ENCODE peak calls at places on chromosomes 5 and 9, in ten cellular contexts. K is OCI-LY7; M is GM10248; F is NCI-H1417; G is kidney; J is hepatic stellate cell; A is GM23338; I is activated CD4-positive, CD25-positive, alpha-beta regulatory T cell; U is NCI-H2081; Q is stimulated activated CD8-positive, alpha-beta memory T cell treated with anti-CD3 and anti-CD28 coated beads, Interleukin-4, amount 100 ng/mL, for 1 hour. T is an unnamed sample.

GRCh38 chr5:160792281-160792680 is 59.7 kb downstream of the ATP10B start:
- DNase-seq in G (no peak), J (no peak), I (no peak), A (no peak), M (no peak), K (no peak), U (no peak), F (no peak), Q (no peak), T (no peak)

GRCh38 chr5:41796061-41796460 is 74.2 kb downstream of the OXCT1 start:
- DNase-seq in Q (no peak), J (no peak), K (no peak), G (no peak), A (no peak), I (no peak), M (no peak), F (no peak), U (peak), T (peak)

GRCh38 chr9:108185613-108186012 is 670.2 kb downstream of the ACTL7B start:
- DNase-seq in J (no peak), F (no peak), U (no peak), K (no peak), Q (no peak), G (no peak), M (no peak), I (no peak), A (no peak), T (no peak)

GRCh38 chr5:119789411-119790117 is 160.2 kb downstream of the FAM170A start:
- DNase-seq in A (no peak), I (no peak), K (no peak), U (no peak), Q (no peak), F (no peak), G (no peak), J (no peak), M (no peak), T (no peak)

GRCh38 chr9:38044706-38045105 is 24.3 kb downstream of the SHB start:
- DNase-seq in I (no peak), Q (no peak), U (no peak), F (no peak), J (no peak), K (no peak), A (no peak), M (no peak), G (peak), T (no peak)

GRCh38 chr5:57448751-57449150 is 33.9 kb downstream of the ACTBL2 start:
- DNase-seq in J (no peak), Q (no peak), I (no peak), K (no peak), U (no peak), M (no peak), G (no peak), A (no peak), F (no peak), T (peak)

GRCh38 chr5:175609504-175609903 is 48.4 kb upstream of the HRH2 start:
- DNase-seq in G (no peak), U (no peak), A (no peak), K (no peak), I (no peak), M (no peak), Q (no peak), J (no peak), F (no peak), T (no peak)

GRCh38 chr5:130836729-130837660 is 328.1 kb downstream of the HINT1 start:
- DNase-seq in I (no peak), J (no peak), F (peak), M (no peak), K (no peak), A (no peak), U (no peak), Q (no peak), G (no peak), T (peak)

GRCh38 chr5:163564321-163564924 is 59.0 kb downstream of the MAT2B start:
- DNase-seq in I (peak), K (peak), G (no peak), J (peak), U (peak), M (peak), A (peak), Q (peak), F (peak), T (peak)

GRCh38 chr5:57745029-57745428 is 262.4 kb upstream of the ACTBL2 start:
- DNase-seq in U (no peak), F (no peak), J (no peak), K (no peak), G (no peak), I (no peak), A (no peak), M (no peak), Q (no peak), T (no peak)

GRCh38 chr9:135246248-135247173 is 159.0 kb downstream of the OLFM1 start:
- DNase-seq in U (no peak), M (no peak), K (no peak), G (peak), A (no peak), Q (no peak), F (no peak), I (no peak), J (no peak), T (no peak)

GRCh38 chr5:106649031-106649430 is 1021.7 kb downstream of the EFNA5 start:
- DNase-seq in I (no peak), M (no peak), J (no peak), A (no peak), U (no peak), G (no peak), Q (no peak), K (no peak), F (no peak), T (no peak)

GRCh38 chr9:35844628-35845301 is 15.7 kb downstream of the TMEM8B start:
- DNase-seq in M (no peak), K (peak), U (no peak), G (no peak), Q (no peak), J (peak), A (peak), I (no peak), F (no peak), T (peak)

GRCh38 chr9:804026-804425 is 37.5 kb upstream of the DMRT1 start:
- DNase-seq in G (no peak), F (no peak), Q (no peak), M (no peak), A (no peak), I (no peak), U (no peak), J (no peak), K (no peak), T (peak)

GRCh38 chr9:16266648-16267276 is 603.7 kb downstream of the BNC2 start:
- DNase-seq in Q (no peak), U (no peak), J (no peak), K (no peak), I (no peak), M (no peak), G (no peak), A (peak), F (no peak), T (no peak)

GRCh38 chr5:160427607-160428006 is 6.0 kb downstream of the PTTG1 start:
- DNase-seq in Q (no peak), M (no peak), G (no peak), F (no peak), A (no peak), J (no peak), I (no peak), K (no peak), U (no peak), T (no peak)